ENCODE peak calls at places on chromosomes 11 and 22, in seven cellular contexts. Z is ovary, S is heart left ventricle, Q is IMR-90, T is tibial nerve, O is spleen, X is gastrocnemius medialis. M is an unnamed sample.

GRCh38 chr11:122756417-122756816 is 81.9 kb upstream of the CRTAM start:
- DNase-seq in Z (no peak), S (peak; percentile 59), Q (no peak), T (peak; percentile 18), O (peak; percentile 92), X (peak; percentile 15), M (no peak)

GRCh38 chr11:8533332-8533731 is 60.7 kb downstream of the STK33 start:
- DNase-seq in Z (no peak), S (no peak), Q (no peak), T (no peak), O (no peak), X (no peak), M (peak; percentile 63)

GRCh38 chr11:103893366-103893765 is 143.1 kb upstream of the DDI1 start:
- DNase-seq in Z (no peak), S (no peak), Q (peak; percentile 62), T (no peak), O (no peak), X (no peak), M (no peak)

GRCh38 chr22:35134637-35135036 is 68.7 kb downstream of the ISX start:
- DNase-seq in Z (no peak), S (no peak), Q (no peak), T (no peak), O (no peak), X (no peak), M (no peak)

GRCh38 chr11:115699733-115700132 is 195.5 kb upstream of the CADM1 start:
- DNase-seq in Z (no peak), S (peak; percentile 28), Q (peak; percentile 80), T (no peak), O (no peak), X (no peak), M (peak; percentile 53)

GRCh38 chr11:32830413-32830738 is 649 bp downstream of the PRRG4 start:
- DNase-seq in Z (no peak), S (no peak), Q (no peak), T (no peak), O (no peak), X (no peak), M (peak; percentile 42)

GRCh38 chr11:120131941-120132644 is 5.8 kb downstream of the TRIM29 start:
- DNase-seq in Z (peak; percentile 4), S (no peak), Q (no peak), T (no peak), O (peak; percentile 39), X (no peak), M (no peak)

GRCh38 chr22:28769394-28770085 is 3.0 kb upstream of the CCDC117 start:
- DNase-seq in Z (no peak), S (no peak), Q (no peak), T (no peak), O (peak; percentile 39), X (no peak), M (no peak)

GRCh38 chr11:62437616-62438015 is 18.8 kb downstream of the SCGB1A1 start:
- DNase-seq in Z (no peak), S (no peak), Q (no peak), T (no peak), O (no peak), X (no peak), M (no peak)

GRCh38 chr22:35674335-35674734 is 26.1 kb downstream of the APOL6 start:
- DNase-seq in Z (no peak), S (no peak), Q (no peak), T (no peak), O (no peak), X (no peak), M (peak; percentile 21)

GRCh38 chr11:16891170-16891569 is 123.0 kb downstream of the PLEKHA7 start:
- DNase-seq in Z (no peak), S (no peak), Q (peak; percentile 8), T (no peak), O (no peak), X (no peak), M (no peak)

GRCh38 chr22:19933328-19934241 is 8.0 kb upstream of the COMT start:
- DNase-seq in Z (no peak), S (no peak), Q (no peak), T (no peak), O (peak; percentile 31), X (no peak), M (no peak)
- TF ChIP-seq POLR2A in Z (no peak), S (no peak), Q (no peak), T (no peak), O (no peak), X (no peak), M (no peak)

GRCh38 chr22:49964493-49965290 is 4.1 kb downstream of the PIM3 start:
- DNase-seq in Z (peak; percentile 41), S (peak; percentile 27), Q (no peak), T (peak; percentile 13), O (peak; percentile 78), X (no peak), M (no peak)

GRCh38 chr22:49962751-49963646 is 2.4 kb downstream of the PIM3 start:
- DNase-seq in Z (peak; percentile 76), S (peak; percentile 61), Q (no peak), T (peak; percentile 19), O (peak; percentile 87), X (peak; percentile 19), M (no peak)

GRCh38 chr22:49964136-49964492 is 3.5 kb downstream of the PIM3 start:
- DNase-seq in Z (no peak), S (peak; percentile 25), Q (no peak), T (peak; percentile 12), O (peak; percentile 81), X (no peak), M (no peak)

GRCh38 chr22:49962012-49962750 is 1.6 kb downstream of the PIM3 start:
- DNase-seq in Z (peak; percentile 91), S (peak; percentile 94), Q (peak; percentile 93), T (peak; percentile 83), O (peak; percentile 92), X (peak; percentile 95), M (peak; percentile 89)

GRCh38 chr22:49963647-49964026 is 3.1 kb downstream of the PIM3 start:
- DNase-seq in Z (peak; percentile 58), S (peak; percentile 29), Q (no peak), T (peak; percentile 13), O (no peak), X (peak; percentile 2), M (no peak)
- H3K27ac ChIP-seq in Z (no peak overlapping the region), S (peak overlapping the region; percentile 92), Q (peak overlapping the region; percentile 5), T (peak overlapping the region; percentile 95), O (peak overlapping the region; percentile 95), X (peak overlapping the region; percentile 99), M (peak overlapping the region; percentile 30)

DNA sequence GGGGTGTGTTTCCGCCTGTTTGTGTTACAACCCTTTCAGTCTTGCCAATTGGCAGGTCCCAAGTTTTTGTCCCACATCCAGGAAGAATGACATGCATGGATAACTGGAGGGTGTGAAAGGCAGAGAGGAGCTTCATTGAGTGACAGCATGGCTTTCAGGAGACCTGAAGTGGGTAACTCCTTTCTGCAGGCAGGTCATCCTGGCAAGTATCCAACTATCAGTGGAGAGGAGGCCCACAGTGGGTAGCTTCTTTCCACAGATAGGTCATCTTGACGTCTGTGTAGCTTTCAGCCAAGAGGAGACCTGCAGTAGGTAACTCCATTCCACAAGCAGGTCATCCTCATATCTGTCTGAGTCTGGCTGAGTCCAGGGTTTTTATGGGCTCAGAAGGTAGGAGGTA is 1268.8 kb upstream of the CNTN5 start:
- DNase-seq in Z (no peak), S (no peak), Q (no peak), T (no peak), O (no peak), X (no peak), M (no peak)
- H3K9me3 ChIP-seq in Z (no peaks in the 10 kb centered on the region), S (no peaks in the 10 kb centered on the region), Q (peaks cover 10% of the 10 kb centered on the region), T (no peaks in the 10 kb centered on the region), O (peaks cover 16% of the 10 kb centered on the region), X (no peaks in the 10 kb centered on the region), M (no peaks in the 10 kb centered on the region)

DNA sequence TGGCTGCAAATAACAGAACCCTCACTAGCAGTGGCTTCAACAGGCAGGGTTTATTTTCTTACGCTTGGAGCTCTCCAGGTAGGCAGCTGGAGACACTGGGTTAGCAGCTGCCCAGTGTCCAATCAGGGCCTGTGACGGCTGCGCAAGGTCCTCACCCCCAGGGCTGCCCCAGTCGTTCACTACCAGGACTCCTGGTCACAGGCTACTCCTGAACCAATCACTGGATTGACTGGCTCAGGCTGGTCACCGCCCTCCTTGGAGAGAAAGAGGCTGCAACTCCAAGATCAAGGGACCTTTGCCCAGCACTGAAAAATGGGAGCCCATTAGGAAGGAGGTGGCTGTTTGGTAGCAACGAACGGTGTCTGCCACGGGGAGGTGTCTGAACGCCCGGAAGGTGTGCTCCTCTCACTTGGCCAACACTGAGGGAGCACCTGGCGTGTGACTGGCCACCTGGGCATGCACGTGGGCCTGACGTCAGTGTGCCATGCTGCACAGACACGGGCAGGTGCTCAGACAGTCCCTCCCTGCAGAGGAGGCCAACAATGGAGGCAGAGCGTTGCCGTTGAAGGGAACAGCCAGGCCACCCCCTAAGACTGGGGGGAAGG is 5.1 kb downstream of the ARSA start:
- DNase-seq in Z (no peak), S (no peak), Q (no peak), T (no peak), O (peak; percentile 82), X (no peak), M (peak; percentile 9)
- TF ChIP-seq POLR2A in Z (no peak), S (no peak), Q (no peak), T (no peak), O (no peak), X (no peak), M (no peak)

GRCh38 chr11:119091083-119091650 is 6.5 kb downstream of the HMBS start:
- DNase-seq in Z (no peak), S (no peak), Q (peak; percentile 50), T (no peak), O (no peak), X (no peak), M (no peak)

GRCh38 chr11:119085523-119085878 is 820 bp downstream of the HMBS start:
- DNase-seq in Z (peak; percentile 35), S (peak; percentile 22), Q (no peak), T (no peak), O (no peak), X (no peak), M (no peak)

GRCh38 chr11:119089319-119089718 is 4.6 kb downstream of the HMBS start:
- DNase-seq in Z (no peak), S (no peak), Q (no peak), T (no peak), O (no peak), X (no peak), M (no peak)

GRCh38 chr11:119084663-119085522 is at the start of gene HMBS:
- DNase-seq in Z (peak; percentile 90), S (peak; percentile 96), Q (peak; percentile 94), T (peak; percentile 83), O (peak; percentile 98), X (peak; percentile 87), M (peak; percentile 90)

GRCh38 chr11:119087747-119088241 is 3.1 kb downstream of the HMBS start:
- DNase-seq in Z (no peak), S (peak; percentile 9), Q (no peak), T (no peak), O (no peak), X (no peak), M (peak; percentile 74)
- H3K27ac ChIP-seq in Z (no peak overlapping the region), S (no peak overlapping the region), Q (no peak overlapping the region), T (no peak overlapping the region), O (no peak overlapping the region), X (no peak overlapping the region), M (no peak overlapping the region)

DNA sequence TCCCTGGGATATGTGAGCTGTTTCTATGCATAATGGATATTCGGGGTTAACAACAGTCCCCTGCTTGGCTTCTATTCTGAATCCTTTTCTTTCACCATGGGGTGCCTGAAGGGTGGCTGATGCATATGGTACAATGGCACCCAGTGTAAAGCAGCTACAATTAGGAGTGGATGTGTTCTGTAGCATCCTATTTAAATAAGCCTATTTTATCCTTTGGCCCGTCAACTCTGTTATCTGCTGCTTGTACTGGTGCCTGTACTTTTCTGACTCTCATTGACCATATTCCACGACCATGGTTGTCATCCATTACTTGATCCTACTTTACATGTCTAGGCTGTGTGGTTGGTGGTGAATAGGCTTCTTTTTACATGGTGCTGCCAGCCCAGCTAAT is 1.3 kb downstream of the TUG1 start:
- DNase-seq in Z (no peak), S (no peak), Q (no peak), T (no peak), O (no peak), X (no peak), M (no peak)
- H3K9me3 ChIP-seq in Z (no peaks in the 10 kb centered on the region), S (peaks cover 2% of the 10 kb centered on the region), Q (peaks cover 14% of the 10 kb centered on the region), T (no peaks in the 10 kb centered on the region), O (peaks cover 69% of the 10 kb centered on the region), X (no peaks in the 10 kb centered on the region), M (no peaks in the 10 kb centered on the region)